ENCODE peak calls at places on chromosomes 11 and 22, in eight cellular contexts. D, H, I, L, F, Q, Y and V are unnamed samples.
A peak's percentile ranks its signal among the peaks of the same experiment; 100 is the strongest.

GRCh38 chr11:84686726-84687125 is 940.4 kb downstream of the DLG2 start:
- DNase-seq in L (no peak), Y (no peak), H (no peak), F (no peak), Q (no peak), I (no peak), D (no peak), V (no peak)

GRCh38 chr11:83156150-83156995 is 558 bp upstream of the PCF11 start:
- DNase-seq in H (peak; percentile 94), Q (peak; percentile 94), I (peak; percentile 100), D (peak; percentile 100), Y (peak; percentile 99), F (peak; percentile 99), L (peak; percentile 98), V (peak; percentile 100)

GRCh38 chr11:40376346-40376745 is 1083.1 kb downstream of the LRRC4C start:
- DNase-seq in F (no peak), Q (no peak), L (no peak), I (no peak), Y (no peak), H (no peak), D (no peak), V (no peak)

GRCh38 chr11:90757851-90758494 is 535.1 kb upstream of the CHORDC1 start:
- DNase-seq in Q (no peak), H (no peak), I (no peak), Y (no peak), D (no peak), L (no peak), F (no peak), V (no peak)

GRCh38 chr11:113806403-113806802 is 26.8 kb downstream of the CLDN25 start:
- DNase-seq in I (peak; percentile 32), Q (no peak), L (no peak), Y (no peak), H (no peak), D (peak; percentile 44), F (peak; percentile 38), V (peak; percentile 40)

GRCh38 chr11:35031869-35032268 is 107.1 kb upstream of the CD44 start:
- DNase-seq in H (no peak), Y (no peak), Q (no peak), L (no peak), F (no peak), I (no peak), D (no peak), V (no peak)

GRCh38 chr22:30858976-30859713 is 109.4 kb downstream of the MORC2 start:
- DNase-seq in I (no peak), Y (no peak), H (no peak), Q (no peak), D (no peak), L (no peak), F (no peak), V (no peak)

GRCh38 chr11:101034076-101034475 is 95.5 kb downstream of the PGR start:
- DNase-seq in H (no peak), I (no peak), D (peak; percentile 52), F (no peak), Y (no peak), Q (no peak), L (peak; percentile 85), V (peak; percentile 11)

GRCh38 chr22:41818011-41818410 is 14.9 kb upstream of the SREBF2 start:
- DNase-seq in D (no peak), H (no peak), I (no peak), Q (no peak), L (no peak), F (no peak), Y (no peak), V (no peak)

GRCh38 chr22:35678836-35679235 is 30.6 kb downstream of the APOL6 start:
- DNase-seq in L (no peak), F (no peak), Q (no peak), I (no peak), D (no peak), H (no peak), Y (no peak), V (no peak)

GRCh38 chr11:96267490-96268010 is 75.4 kb downstream of the MAML2 start:
- DNase-seq in Y (no peak), D (no peak), F (no peak), I (peak; percentile 49), Q (peak; percentile 35), L (no peak), H (peak; percentile 22), V (no peak)

DNA sequence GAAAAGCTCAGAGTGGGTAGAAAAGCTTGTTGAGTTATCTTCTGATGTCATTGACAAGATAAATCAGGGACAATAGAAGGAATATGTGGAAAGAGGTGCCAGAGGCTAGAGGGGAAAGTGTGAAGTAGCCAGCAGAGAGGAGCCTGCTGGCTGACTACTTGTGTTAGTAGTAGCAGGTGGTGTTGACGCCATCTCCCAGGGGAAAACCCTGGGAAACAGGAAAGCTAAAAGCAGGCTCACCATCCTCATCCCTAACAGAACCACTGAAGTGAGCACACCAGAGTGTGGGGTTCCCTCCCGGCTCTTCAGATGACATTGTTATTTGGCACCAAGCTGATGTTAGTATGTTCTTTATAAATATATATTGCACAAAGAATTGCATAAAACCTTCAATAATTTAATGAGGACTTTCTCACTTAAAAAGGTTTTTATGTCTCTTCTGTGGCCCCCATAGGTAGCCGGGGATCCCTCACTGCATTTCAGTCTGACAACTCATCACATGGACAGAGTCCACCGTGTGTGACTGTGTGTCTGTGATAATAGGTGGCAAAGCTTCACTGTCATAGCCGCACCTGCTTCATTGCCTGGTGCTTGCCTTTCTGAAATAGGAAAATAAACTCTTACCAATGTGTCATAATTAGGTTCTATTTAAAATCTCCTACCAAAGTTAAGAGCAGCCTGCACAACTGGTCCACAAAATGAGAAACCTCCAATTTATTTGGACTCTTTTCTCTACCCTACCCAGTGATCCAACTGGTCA is 63.2 kb upstream of the TOP3B start:
- DNase-seq in Y (no peak), D (no peak), F (no peak), Q (no peak), I (no peak), H (no peak), L (no peak), V (no peak)
- H3K4me1 ChIP-seq in Y (no peaks in the 10 kb centered on the region), D (no peaks in the 10 kb centered on the region), F (no peaks in the 10 kb centered on the region), Q (no peaks in the 10 kb centered on the region), I (no peaks in the 10 kb centered on the region), H (no peaks in the 10 kb centered on the region), L (no peaks in the 10 kb centered on the region), V (no peaks in the 10 kb centered on the region)

DNA sequence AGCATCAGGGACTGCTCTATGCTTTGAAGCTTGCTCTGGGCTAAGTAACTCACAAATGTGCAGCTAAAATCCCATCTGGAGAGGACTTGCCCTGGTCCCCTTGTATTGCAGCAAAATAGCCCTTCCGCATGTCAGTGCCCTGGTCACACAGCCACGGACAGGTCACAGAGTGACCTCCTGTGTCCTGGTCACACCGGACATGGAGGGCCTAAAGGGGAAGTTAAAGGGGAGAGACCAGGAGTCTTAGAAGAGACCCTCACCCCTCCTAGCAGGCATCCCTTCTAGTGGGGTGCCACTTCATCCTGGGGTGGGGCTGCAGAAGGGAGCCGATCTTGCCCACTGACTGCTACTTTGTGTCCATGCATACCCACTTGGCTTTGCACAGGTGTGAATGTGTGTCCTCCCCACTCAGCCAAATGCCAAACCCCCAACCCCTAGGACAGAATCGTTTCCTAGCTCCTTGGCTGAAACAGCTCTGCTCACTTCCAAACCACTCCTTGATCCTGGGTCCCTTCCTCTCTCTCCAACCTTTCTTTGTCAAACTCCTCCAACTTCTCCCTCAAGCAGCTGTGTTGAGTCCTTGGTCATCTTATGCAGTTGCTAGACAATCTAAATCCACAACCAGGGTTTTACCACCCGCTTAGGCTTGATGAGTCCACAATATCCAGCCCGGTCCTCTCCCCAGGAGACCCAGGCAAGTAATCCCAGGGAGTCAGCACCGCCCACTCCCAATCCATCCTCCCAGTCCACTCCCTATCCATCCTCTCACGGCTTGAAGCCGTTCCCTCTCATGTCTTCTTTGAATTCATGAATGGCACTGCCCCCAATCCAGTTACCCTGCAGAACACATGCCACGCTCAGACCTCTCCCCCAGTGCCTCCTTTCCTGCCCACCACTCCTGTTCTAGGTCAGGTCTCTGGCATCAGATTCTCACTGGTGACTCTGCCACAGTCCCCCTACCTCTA is 3.3 kb upstream of the FXYD6 start:
- DNase-seq in L (no peak), Q (no peak), I (no peak), D (no peak), Y (no peak), H (no peak), F (no peak), V (no peak)
- H3K36me3 ChIP-seq in L (no peaks in the 10 kb centered on the region), Q (no peaks in the 10 kb centered on the region), I (no peaks in the 10 kb centered on the region), D (no peaks in the 10 kb centered on the region), Y (no peaks in the 10 kb centered on the region), H (no peaks in the 10 kb centered on the region), F (peaks cover 1% of the 10 kb centered on the region), V (no peaks in the 10 kb centered on the region)

GRCh38 chr11:67372232-67372992 is 986 bp downstream of the CLCF1 start:
- DNase-seq in L (peak; percentile 56), D (no peak), F (no peak), I (no peak), H (no peak), Y (no peak), Q (peak; percentile 22), V (peak; percentile 66)
- H3K4me1 ChIP-seq in L (no peaks in the 10 kb centered on the region), D (peaks cover 7% of the 10 kb centered on the region), F (peaks cover 38% of the 10 kb centered on the region), I (peaks cover 38% of the 10 kb centered on the region), H (peaks cover 56% of the 10 kb centered on the region), Y (peaks cover 27% of the 10 kb centered on the region), Q (peaks cover 68% of the 10 kb centered on the region), V (peaks cover 38% of the 10 kb centered on the region)

GRCh38 chr11:118382954-118383353 is 18.5 kb upstream of the ATP5MG start:
- DNase-seq in F (no peak), H (no peak), Y (no peak), L (no peak), Q (no peak), I (no peak), D (no peak), V (no peak)

GRCh38 chr11:118375980-118376379 is 16.6 kb downstream of the UBE4A start:
- DNase-seq in L (no peak), H (no peak), D (no peak), F (no peak), Y (no peak), Q (no peak), I (no peak), V (no peak)

GRCh38 chr11:118383657-118384056 is 17.7 kb upstream of the ATP5MG start:
- DNase-seq in D (no peak), L (no peak), H (no peak), Y (no peak), F (no peak), Q (no peak), I (no peak), V (no peak)

GRCh38 chr11:118380571-118380970 is 20.8 kb upstream of the ATP5MG start:
- DNase-seq in I (no peak), D (no peak), Q (no peak), F (no peak), L (no peak), Y (no peak), H (no peak), V (no peak)

DNA sequence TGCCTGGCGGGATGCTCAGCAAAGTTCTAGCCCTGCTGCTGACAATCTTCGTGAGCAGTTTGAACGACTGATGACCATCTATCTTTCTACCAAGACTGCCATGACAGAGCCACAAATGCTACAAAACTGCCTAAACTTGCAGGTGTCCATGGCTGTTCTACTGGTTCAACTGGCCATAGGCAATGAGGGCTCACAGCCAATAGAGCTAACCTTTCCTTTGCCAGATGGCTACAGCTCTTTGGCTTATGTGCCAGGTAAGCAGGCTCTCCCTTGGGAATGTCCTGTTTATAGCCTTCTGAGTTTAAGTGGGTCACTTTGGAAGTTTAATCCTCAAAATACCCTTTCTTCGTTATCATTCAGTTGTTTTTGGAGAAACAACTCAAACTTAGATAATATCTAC is 20.1 kb downstream of the UBE4A start:
- DNase-seq in F (no peak), D (no peak), Q (no peak), L (no peak), H (no peak), I (no peak), Y (no peak), V (no peak)
- H3K36me3 ChIP-seq in F (peaks cover 25% of the 10 kb centered on the region), D (peaks cover 45% of the 10 kb centered on the region), Q (peaks cover 89% of the 10 kb centered on the region), L (no peaks in the 10 kb centered on the region), H (peaks cover 82% of the 10 kb centered on the region), I (peaks cover 94% of the 10 kb centered on the region), Y (peaks cover 5% of the 10 kb centered on the region), V (peaks cover 18% of the 10 kb centered on the region)